ENCODE peak calls at places on chromosomes 16 and 17, in eight cellular contexts. B is ureter, N is NCI-H524 treated with DMSO at 0.1 percent for 48 hours, Y is fibroblast of gingiva, U is sciatic nerve, R is cardiac septum, E is adrenal gland, D is fibroblast of pulmonary artery. J is an unnamed sample.

GRCh38 chr16:1535391-1536291 is 2.2 kb downstream of the TMEM204 start:
- DNase-seq in B (no peak), N (no peak), Y (peak; percentile 34), U (no peak), R (no peak), E (no peak), D (no peak), J (no peak)

GRCh38 chr17:63369233-63369632 is 76.9 kb downstream of the CYB561 start:
- DNase-seq in B (no peak), N (no peak), Y (peak; percentile 47), U (no peak), R (no peak), E (no peak), D (peak; percentile 59), J (no peak)

GRCh38 chr16:66616592-66616991 is 12.1 kb downstream of the CMTM3 start:
- DNase-seq in B (no peak), N (no peak), Y (no peak), U (no peak), R (no peak), E (no peak), D (no peak), J (no peak)

GRCh38 chr16:896261-897199 is 74.3 kb downstream of the LMF1 start:
- DNase-seq in B (no peak), N (no peak), Y (no peak), U (no peak), R (no peak), E (no peak), D (no peak), J (no peak)

GRCh38 chr16:71262391-71262790 is 26.8 kb downstream of the CMTR2 start:
- DNase-seq in B (no peak), N (no peak), Y (no peak), U (no peak), R (no peak), E (no peak), D (no peak), J (no peak)

GRCh38 chr17:75267403-75268232 is 3.4 kb downstream of the MIF4GD start:
- DNase-seq in B (no peak), N (no peak), Y (no peak), U (no peak), R (no peak), E (no peak), D (no peak), J (no peak)

GRCh38 chr17:80504671-80505413 is 28.4 kb upstream of the NPTX1 start:
- DNase-seq in B (no peak), N (no peak), Y (peak; percentile 23), U (no peak), R (no peak), E (no peak), D (peak; percentile 35), J (no peak)

GRCh38 chr17:28745052-28745776 is 1.4 kb downstream of the TRAF4 start:
- DNase-seq in B (no peak), N (peak; percentile 12), Y (peak; percentile 37), U (peak; percentile 81), R (no peak), E (peak; percentile 60), D (peak; percentile 74), J (no peak)

GRCh38 chr17:19366637-19366972 is 4.1 kb upstream of the B9D1 start:
- DNase-seq in B (no peak), N (no peak), Y (no peak), U (no peak), R (no peak), E (no peak), D (no peak), J (no peak)

GRCh38 chr16:24609740-24610420 is 70.5 kb downstream of the RBBP6 start:
- DNase-seq in B (peak; percentile 52), N (peak; percentile 66), Y (peak; percentile 36), U (peak; percentile 75), R (no peak), E (peak; percentile 64), D (peak; percentile 63), J (peak; percentile 15)

GRCh38 chr16:1345087-1345486 is 6.6 kb downstream of the TSR3 start:
- DNase-seq in B (no peak), N (no peak), Y (no peak), U (no peak), R (no peak), E (no peak), D (no peak), J (no peak)

GRCh38 chr17:68514809-68515208 is 2.6 kb downstream of the PRKAR1A start:
- DNase-seq in B (no peak), N (no peak), Y (peak; percentile 93), U (no peak), R (no peak), E (no peak), D (peak; percentile 93), J (no peak)

GRCh38 chr17:78172284-78173024 is 4.1 kb downstream of the SYNGR2 start:
- DNase-seq in B (no peak), N (no peak), Y (peak; percentile 11), U (no peak), R (peak; percentile 88), E (no peak), D (no peak), J (peak; percentile 64)

J was measured in mucosa of gallbladder.